ENCODE peak calls at places on chromosomes 7 and 10, in five cellular contexts. W is neuronal stem cell, N is H9, L is H1, T is mesenchymal stem cell. P is an unnamed sample.

GRCh38 chr7:98212532-98213041 is 1.3 kb downstream of the BHLHA15 start:
- DNase-seq in W (no peak), N (peak), L (no peak), T (no peak), P (peak)

GRCh38 chr10:71392791-71393781 is 3.6 kb upstream of the CDH23 start:
- DNase-seq in W (no peak), N (peak), L (no peak), T (no peak), P (peak)

GRCh38 chr10:119301397-119301796 is 94.0 kb downstream of the GRK5 start:
- DNase-seq in W (no peak), N (no peak), L (no peak), T (peak), P (no peak)

GRCh38 chr10:24685958-24686540 is 37.6 kb downstream of the ARHGAP21 start:
- DNase-seq in W (no peak), N (no peak), L (no peak), T (peak), P (no peak)

GRCh38 chr10:22552888-22553378 is 161.4 kb downstream of the PIP4K2A start:
- DNase-seq in W (no peak), N (no peak), L (no peak), T (peak), P (no peak)

GRCh38 chr10:57260175-57260574 is 899.1 kb upstream of the ZWINT start:
- DNase-seq in W (no peak), N (no peak), L (no peak), T (no peak), P (no peak)

GRCh38 chr10:1309969-1310789 is 254.0 kb downstream of the WDR37 start:
- DNase-seq in W (no peak), N (peak), L (peak), T (no peak), P (no peak)

GRCh38 chr10:129655007-129655678 is 188.1 kb downstream of the MGMT start:
- DNase-seq in W (no peak), N (no peak), L (no peak), T (peak), P (no peak)

GRCh38 chr7:122692769-122693309 is 6.1 kb downstream of the RNF133 start:
- DNase-seq in W (no peak), N (no peak), L (no peak), T (no peak), P (no peak)

GRCh38 chr7:139108256-139109187 is 998 bp downstream of the ZC3HAV1 start:
- DNase-seq in W (peak), N (peak), L (no peak), T (peak), P (peak)

GRCh38 chr7:83581667-83582435 is 67.1 kb downstream of the SEMA3E start:
- DNase-seq in W (no peak), N (no peak), L (no peak), T (no peak), P (no peak)

GRCh38 chr7:55570939-55571338 is 1.4 kb downstream of the VOPP1 start:
- DNase-seq in W (no peak), N (no peak), L (no peak), T (peak), P (peak)

GRCh38 chr7:40649247-40649646 is 514.4 kb downstream of the SUGCT start:
- DNase-seq in W (no peak), N (no peak), L (no peak), T (no peak), P (no peak)

GRCh38 chr10:124917168-124917938 is 24.6 kb upstream of the ZRANB1 start:
- DNase-seq in W (peak), N (peak), L (no peak), T (peak), P (peak)

GRCh38 chr10:46028584-46029570 is 1.5 kb downstream of the NCOA4 start:
- DNase-seq in W (peak), N (no peak), L (no peak), T (peak), P (peak)

GRCh38 chr7:33261585-33261984 is 132.2 kb downstream of the BBS9 start:
- DNase-seq in W (no peak), N (no peak), L (no peak), T (peak), P (no peak)

GRCh38 chr7:66265566-66265965 is 60.4 kb downstream of the TPST1 start:
- DNase-seq in W (no peak), N (no peak), L (no peak), T (peak), P (peak)

GRCh38 chr10:23196201-23196600 is 4.1 kb downstream of the PTF1A start:
- DNase-seq in W (no peak), N (no peak), L (no peak), T (no peak), P (no peak)

GRCh38 chr10:97427571-97428179 is 1.7 kb downstream of the PGAM1 start:
- DNase-seq in W (peak), N (peak), L (peak), T (peak), P (peak)

GRCh38 chr7:111104710-111105109 is 13.8 kb downstream of the LRRN3 start:
- DNase-seq in W (no peak), N (no peak), L (no peak), T (no peak), P (no peak)

GRCh38 chr10:29966269-29966668 is 93.1 kb downstream of the JCAD start:
- DNase-seq in W (no peak), N (no peak), L (no peak), T (no peak), P (no peak)

GRCh38 chr7:1694981-1695511 is 25.0 kb downstream of the ELFN1 start:
- DNase-seq in W (no peak), N (peak), L (no peak), T (no peak), P (no peak)

GRCh38 chr10:46544989-46545791 is 11.3 kb downstream of the GPRIN2 start:
- DNase-seq in W (no peak), N (peak), L (no peak), T (no peak), P (no peak)

GRCh38 chr10:4334853-4335252 is 491.2 kb upstream of the AKR1E2 start:
- DNase-seq in W (no peak), N (no peak), L (no peak), T (no peak), P (no peak)

GRCh38 chr7:52955522-52955921 is 79.9 kb upstream of the POM121L12 start:
- DNase-seq in W (no peak), N (no peak), L (no peak), T (peak), P (no peak)

GRCh38 chr7:18049262-18049661 is 21.6 kb upstream of the PRPS1L1 start:
- DNase-seq in W (no peak), N (no peak), L (no peak), T (no peak), P (no peak)

GRCh38 chr10:60731134-60731883 is 47.0 kb upstream of the CDK1 start:
- DNase-seq in W (no peak), N (no peak), L (no peak), T (peak), P (no peak)

GRCh38 chr10:58590152-58590551 is 77.5 kb downstream of the BICC1 start:
- DNase-seq in W (no peak), N (no peak), L (no peak), T (peak), P (no peak)

DNA sequence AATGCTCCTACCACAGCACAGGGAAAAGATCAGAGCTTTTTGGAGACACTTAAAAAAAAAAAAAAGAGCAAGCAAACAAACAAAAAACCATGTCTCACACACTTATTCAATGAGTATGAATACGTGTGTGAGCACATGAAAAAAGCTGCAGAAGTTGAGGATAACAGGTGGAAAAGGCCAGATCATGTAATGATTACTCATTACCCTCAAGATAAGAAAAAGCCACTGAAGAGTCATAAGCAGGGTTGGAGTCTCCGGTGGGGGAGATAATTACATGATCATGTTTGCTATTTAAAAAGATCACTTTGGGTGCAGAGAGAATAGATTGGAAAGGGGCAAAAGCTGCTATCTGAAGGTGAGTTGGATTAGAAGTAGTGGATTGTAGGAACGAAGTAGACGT is 77.0 kb downstream of the POU6F2 start:
- DNase-seq in W (no peak), N (no peak), L (no peak), T (no peak), P (no peak)
- H4K91ac ChIP-seq in W (no peak), N (no peak), L (no peak), T (no peak), P (no peak)

DNA sequence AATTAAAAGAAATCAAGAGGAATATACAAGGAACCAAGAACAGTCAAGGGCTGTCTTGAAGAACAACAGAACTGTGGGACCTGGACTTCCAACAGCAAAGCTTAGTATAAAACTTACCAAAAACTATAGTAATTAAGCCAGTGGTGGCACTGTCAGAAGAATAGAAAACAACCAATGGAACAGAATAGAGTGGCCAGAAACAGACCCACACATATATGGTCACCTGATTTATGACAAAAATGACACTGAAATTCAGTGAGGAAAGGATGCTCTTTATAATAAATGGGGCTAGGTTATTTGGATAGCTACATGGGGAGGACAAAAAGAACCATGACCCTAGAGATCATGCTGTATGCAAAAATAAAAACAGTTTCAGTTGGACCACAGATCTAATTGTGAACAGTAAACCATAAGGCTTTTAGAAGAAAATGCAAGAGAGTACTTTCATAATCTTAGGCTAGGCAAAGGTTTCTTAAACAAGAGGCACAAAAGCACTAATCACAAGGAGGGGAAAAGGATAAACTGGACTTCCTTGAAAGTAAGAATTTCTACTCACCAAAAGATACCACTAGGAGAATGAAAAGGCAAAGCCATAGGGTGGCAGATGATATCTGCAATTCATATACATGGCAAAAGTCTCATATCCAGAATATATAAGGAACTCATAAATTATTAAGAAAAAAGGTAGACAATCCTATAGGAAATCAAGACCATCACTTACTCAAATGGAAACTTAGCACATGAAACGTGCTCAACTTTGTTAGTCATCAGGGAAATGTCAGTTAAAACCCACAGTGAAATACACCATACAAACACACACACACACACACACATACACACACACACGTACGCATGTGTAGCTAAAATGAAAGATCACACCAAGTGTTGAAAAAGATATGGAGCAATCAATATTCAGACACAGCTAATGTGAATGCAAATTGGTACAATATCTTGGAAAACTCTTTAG is 20.8 kb downstream of the HYCC1 start:
- DNase-seq in W (no peak), N (no peak), L (no peak), T (peak), P (no peak)
- H2BK12ac ChIP-seq in W (no peak), N (no peak), L (no peak), T (no peak), P (no peak)

DNA sequence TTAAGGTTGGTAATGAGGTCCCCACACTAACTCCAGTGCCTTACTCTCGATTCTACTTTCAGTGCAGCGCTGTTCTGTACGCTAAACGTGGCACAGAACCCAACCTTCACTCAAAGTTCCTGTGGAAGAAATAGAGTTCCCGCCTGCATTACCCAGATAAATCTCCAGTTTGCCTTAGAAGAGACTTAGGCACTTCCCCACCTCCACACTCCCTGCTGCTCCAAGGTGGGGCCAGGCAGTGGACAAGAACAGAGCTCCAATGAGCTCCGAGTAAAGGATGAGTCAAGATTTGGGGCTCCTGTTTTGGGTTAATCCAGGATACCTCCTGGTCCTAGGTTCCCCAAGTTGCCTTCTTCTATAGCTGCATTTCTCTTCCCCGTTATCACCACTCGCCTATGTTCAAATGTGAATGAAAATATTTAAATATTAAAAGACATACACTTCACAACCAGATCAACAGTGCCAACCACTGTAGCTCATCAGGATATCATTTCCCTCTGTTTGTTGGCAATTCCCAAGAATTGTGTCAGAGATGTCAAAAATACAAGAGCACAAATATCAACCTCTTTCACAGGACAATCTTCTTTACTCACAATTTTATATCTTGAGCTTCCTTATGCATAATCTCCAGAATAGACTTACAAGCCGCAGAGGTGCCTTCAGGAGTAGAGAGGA is 48.0 kb downstream of the MALSU1 start:
- DNase-seq in W (no peak), N (no peak), L (no peak), T (peak), P (no peak)
- H3K14ac ChIP-seq in W (no peak), N (no peak), L (no peak), T (no peak), P (no peak)

GRCh38 chr7:140229591-140230516 is 53.1 kb upstream of the KDM7A start:
- DNase-seq in W (peak), N (peak), L (no peak), T (no peak), P (no peak)
- H4K91ac ChIP-seq in W (no peak), N (no peak), L (no peak), T (no peak), P (no peak)

DNA sequence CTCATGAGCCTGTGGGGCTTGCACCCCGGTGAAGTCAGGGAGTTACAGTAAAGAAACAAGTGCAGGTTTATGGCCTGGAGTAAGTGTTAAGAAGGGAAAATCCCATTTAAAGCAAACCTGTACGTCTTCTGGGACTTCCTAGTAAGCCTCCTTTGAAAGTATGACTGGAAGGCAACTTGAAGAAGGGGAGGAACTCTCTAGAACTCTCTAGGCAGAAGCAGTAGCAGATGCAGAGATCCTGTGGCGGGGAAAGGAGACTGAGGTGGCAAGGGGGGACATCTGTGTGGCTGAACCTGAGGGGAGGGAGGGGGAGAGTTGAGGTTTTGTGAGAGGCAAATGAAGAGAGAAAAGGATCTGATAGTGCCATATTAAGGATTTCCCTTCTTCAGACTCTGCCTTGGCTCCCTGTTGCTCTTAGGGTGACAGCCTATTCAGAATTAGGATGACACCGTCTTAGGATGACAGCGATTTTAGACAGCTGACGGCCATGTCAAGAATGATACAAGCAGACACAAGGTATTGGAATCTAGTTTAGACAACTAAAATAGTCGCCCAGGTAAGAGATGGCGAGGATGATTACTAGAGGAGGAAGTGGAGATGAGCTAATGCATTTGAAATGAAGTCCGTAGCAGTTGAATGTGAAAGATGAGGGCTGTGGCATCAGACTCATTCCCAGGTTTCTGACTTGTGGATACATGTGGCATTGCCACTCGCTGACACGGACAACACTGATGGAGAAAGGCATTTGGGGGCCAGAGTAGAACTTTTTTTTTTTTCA is 29.0 kb downstream of the CUL1 start:
- DNase-seq in W (no peak), N (no peak), L (no peak), T (no peak), P (peak)
- H2BK12ac ChIP-seq in W (no peak), N (no peak), L (no peak), T (no peak), P (no peak)